ENCODE peak calls at places on chromosome 13, in five cellular contexts. One of them, this sample, is unnamed.

GRCh38 chr13:40342901-40343300 is 323.5 kb downstream of the FOXO1 start:
- DNase-seq in EH: no peak
- DNase-seq in CD8-positive, alpha-beta memory T cell: no peak
- DNase-seq in T follicular helper cell: no peak
- DNase-seq in HEK293T: no peak
- DNase-seq in this sample: no peak

GRCh38 chr13:104773775-104774174 is 1707.6 kb upstream of the SLC10A2 start:
- DNase-seq in EH: peak
- DNase-seq in CD8-positive, alpha-beta memory T cell: no peak
- DNase-seq in T follicular helper cell: no peak
- DNase-seq in HEK293T: peak
- DNase-seq in this sample: peak

GRCh38 chr13:110511509-110512181 is 49.9 kb downstream of the RAB20 start:
- DNase-seq in EH: no peak
- DNase-seq in HEK293T: no peak
- DNase-seq in T follicular helper cell: no peak
- DNase-seq in CD8-positive, alpha-beta memory T cell: no peak
- DNase-seq in this sample: no peak

GRCh38 chr13:98423417-98423816 is 153.5 kb downstream of the STK24 start:
- DNase-seq in EH: no peak
- DNase-seq in T follicular helper cell: no peak
- DNase-seq in CD8-positive, alpha-beta memory T cell: no peak
- DNase-seq in HEK293T: no peak
- DNase-seq in this sample: no peak

GRCh38 chr13:20460744-20461143 is 64.9 kb downstream of the CRYL1 start:
- DNase-seq in T follicular helper cell: no peak
- DNase-seq in CD8-positive, alpha-beta memory T cell: no peak
- DNase-seq in EH: no peak
- DNase-seq in HEK293T: peak
- DNase-seq in this sample: no peak

GRCh38 chr13:101795025-101795424 is 342.6 kb downstream of the ITGBL1 start:
- DNase-seq in CD8-positive, alpha-beta memory T cell: no peak
- DNase-seq in T follicular helper cell: no peak
- DNase-seq in EH: no peak
- DNase-seq in HEK293T: no peak
- DNase-seq in this sample: no peak

GRCh38 chr13:100044936-100045335 is 44.0 kb upstream of the PCCA start:
- DNase-seq in CD8-positive, alpha-beta memory T cell: no peak
- DNase-seq in EH: no peak
- DNase-seq in T follicular helper cell: no peak
- DNase-seq in HEK293T: no peak
- DNase-seq in this sample: no peak

GRCh38 chr13:33367931-33368330 is 82.4 kb upstream of the STARD13 start:
- DNase-seq in T follicular helper cell: no peak
- DNase-seq in CD8-positive, alpha-beta memory T cell: no peak
- DNase-seq in EH: no peak
- DNase-seq in HEK293T: no peak
- DNase-seq in this sample: no peak

GRCh38 chr13:102677122-102677521 is 17.7 kb downstream of the METTL21C start:
- DNase-seq in EH: no peak
- DNase-seq in HEK293T: no peak
- DNase-seq in T follicular helper cell: no peak
- DNase-seq in CD8-positive, alpha-beta memory T cell: no peak
- DNase-seq in this sample: no peak

GRCh38 chr13:49400755-49401659 is 42.9 kb downstream of the CAB39L start:
- DNase-seq in HEK293T: no peak
- DNase-seq in EH: peak
- DNase-seq in CD8-positive, alpha-beta memory T cell: no peak
- DNase-seq in T follicular helper cell: no peak
- DNase-seq in this sample: no peak

GRCh38 chr13:101673360-101674105 is 221.1 kb downstream of the ITGBL1 start:
- DNase-seq in HEK293T: no peak
- DNase-seq in EH: no peak
- DNase-seq in CD8-positive, alpha-beta memory T cell: no peak
- DNase-seq in T follicular helper cell: no peak
- DNase-seq in this sample: no peak

GRCh38 chr13:54965881-54966280 is 1937.3 kb downstream of the OLFM4 start:
- DNase-seq in EH: no peak
- DNase-seq in T follicular helper cell: no peak
- DNase-seq in HEK293T: no peak
- DNase-seq in CD8-positive, alpha-beta memory T cell: no peak
- DNase-seq in this sample: no peak

GRCh38 chr13:112974676-112975075 is 5.7 kb downstream of the MCF2L start:
- DNase-seq in CD8-positive, alpha-beta memory T cell: no peak
- DNase-seq in EH: no peak
- DNase-seq in HEK293T: no peak
- DNase-seq in T follicular helper cell: no peak
- DNase-seq in this sample: no peak